ENCODE peak calls at places on chromosome 12, in nine cellular contexts. Q is lower lobe of right lung, G is left lung, N is fibroblast of the aortic adventitia, L is WTC11, J is fibroblast of lung, R is tibial nerve, S is lung, V is omental fat pad. O is an unnamed sample.

GRCh38 chr12:2336409-2336829 is 283.6 kb downstream of the CACNA1C start:
- DNase-seq in Q (no peak), G (no peak), N (peak; percentile 94), L (no peak), J (peak; percentile 92), R (peak; percentile 28), S (no peak), V (no peak), O (no peak)

GRCh38 chr12:21296751-21297406 is 37.8 kb downstream of the SLCO1A2 start:
- DNase-seq in Q (no peak), G (no peak), N (peak; percentile 35), L (no peak), J (peak; percentile 28), R (no peak), S (no peak), V (no peak), O (no peak)

GRCh38 chr12:27462851-27463250 is 16.3 kb downstream of the SMCO2 start:
- DNase-seq in Q (no peak), G (no peak), N (no peak), L (no peak), J (peak; percentile 20), R (no peak), S (no peak), V (no peak), O (no peak)

GRCh38 chr12:43964966-43965365 is 129.1 kb downstream of the TMEM117 start:
- DNase-seq in Q (no peak), G (no peak), N (peak; percentile 63), L (no peak), J (peak; percentile 63), R (no peak), S (no peak), V (no peak), O (no peak)

GRCh38 chr12:11969437-11970154 is 101.1 kb upstream of the BCL2L14 start:
- DNase-seq in Q (no peak), G (no peak), N (no peak), L (no peak), J (no peak), R (no peak), S (no peak), V (no peak), O (no peak)

GRCh38 chr12:111685322-111685810 is 390 bp downstream of the BRAP start:
- DNase-seq in Q (peak; percentile 46), G (peak; percentile 32), N (no peak), L (no peak), J (peak; percentile 6), R (no peak), S (no peak), V (no peak), O (no peak)

GRCh38 chr12:15527201-15527782 is 205.0 kb downstream of the PTPRO start:
- DNase-seq in Q (peak; percentile 59), G (no peak), N (peak; percentile 22), L (no peak), J (peak; percentile 30), R (peak; percentile 28), S (no peak), V (no peak), O (no peak)

GRCh38 chr12:6183689-6184441 is 16.3 kb upstream of the CD9 start:
- DNase-seq in Q (no peak), G (no peak), N (peak; percentile 86), L (no peak), J (peak; percentile 76), R (no peak), S (no peak), V (no peak), O (no peak)

GRCh38 chr12:85617307-85618091 is 218.7 kb downstream of the RASSF9 start:
- DNase-seq in Q (no peak), G (no peak), N (no peak), L (no peak), J (no peak), R (no peak), S (no peak), V (no peak), O (no peak)

GRCh38 chr12:109888179-109889020 is 8.1 kb upstream of the GLTP start:
- DNase-seq in Q (no peak), G (no peak), N (peak; percentile 95), L (no peak), J (peak; percentile 91), R (peak; percentile 25), S (no peak), V (no peak), O (no peak)

GRCh38 chr12:12719496-12719895 is 2.3 kb downstream of the CDKN1B start:
- DNase-seq in Q (no peak), G (no peak), N (peak; percentile 35), L (no peak), J (peak; percentile 43), R (no peak), S (no peak), V (no peak), O (no peak)

GRCh38 chr12:55676707-55677106 is 31.0 kb downstream of the ITGA7 start:
- DNase-seq in Q (no peak), G (no peak), N (no peak), L (no peak), J (no peak), R (peak; percentile 18), S (no peak), V (no peak), O (no peak)

GRCh38 chr12:91577586-91578539 is 395.2 kb upstream of the DCN start:
- DNase-seq in Q (no peak), G (no peak), N (peak; percentile 53), L (no peak), J (peak; percentile 65), R (no peak), S (no peak), V (no peak), O (no peak)

GRCh38 chr12:92210062-92210461 is 64.4 kb upstream of the BTG1 start:
- DNase-seq in Q (no peak), G (no peak), N (no peak), L (no peak), J (no peak), R (no peak), S (no peak), V (no peak), O (no peak)

GRCh38 chr12:130054803-130055202 is 107.5 kb upstream of the FZD10 start:
- DNase-seq in Q (no peak), G (no peak), N (no peak), L (no peak), J (no peak), R (no peak), S (no peak), V (no peak), O (no peak)

GRCh38 chr12:100901266-100901665 is 106.7 kb downstream of the ANO4 start:
- DNase-seq in Q (no peak), G (no peak), N (no peak), L (no peak), J (no peak), R (no peak), S (no peak), V (no peak), O (no peak)

GRCh38 chr12:66620026-66620425 is 58.9 kb downstream of the GRIP1 start:
- DNase-seq in Q (no peak), G (no peak), N (no peak), L (no peak), J (no peak), R (no peak), S (no peak), V (no peak), O (no peak)

GRCh38 chr12:124808276-124808675 is 55.4 kb downstream of the SCARB1 start:
- DNase-seq in Q (no peak), G (no peak), N (no peak), L (no peak), J (no peak), R (no peak), S (no peak), V (no peak), O (no peak)

DNA sequence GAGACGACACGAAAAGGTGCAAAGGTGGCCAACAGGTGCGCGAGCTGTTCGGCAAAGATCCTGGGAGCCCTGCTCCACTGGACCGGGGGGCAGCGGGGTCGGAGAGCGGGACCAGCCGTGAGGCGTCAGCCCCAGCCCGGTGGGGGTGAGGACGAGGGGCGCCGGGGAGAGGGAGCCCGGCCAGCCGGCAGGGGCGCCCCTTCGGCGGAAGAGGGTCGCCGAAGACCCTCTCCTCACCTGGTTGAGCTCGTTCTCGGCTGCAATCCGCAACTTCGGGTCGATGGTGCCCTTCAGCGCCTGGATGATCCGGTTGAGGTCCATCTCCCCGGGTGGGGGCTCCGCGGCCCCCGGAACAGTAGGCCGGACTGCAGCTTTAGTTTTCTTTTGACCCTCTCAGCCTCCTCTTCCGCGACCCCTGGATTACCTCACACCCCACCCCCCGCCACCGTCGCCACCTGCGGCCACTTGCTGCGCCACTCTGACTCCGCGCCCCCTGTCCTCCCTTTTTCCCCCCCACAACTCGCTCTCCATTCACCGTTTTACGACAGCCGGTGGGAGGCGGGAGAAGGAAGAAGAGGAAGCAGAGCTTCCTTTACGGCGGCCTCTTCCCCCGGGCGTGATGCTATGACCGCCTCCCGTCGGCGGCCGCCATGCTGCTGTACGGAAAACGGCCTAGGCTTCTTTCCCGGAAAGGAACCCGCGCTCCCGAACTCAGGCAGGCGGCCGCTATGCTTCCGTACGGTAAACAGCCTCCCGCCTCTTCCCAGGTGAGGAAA is at the start of gene IPO8:
- DNase-seq in Q (peak; percentile 96), G (peak; percentile 95), N (peak; percentile 86), L (peak; percentile 94), J (peak; percentile 93), R (peak; percentile 88), S (peak; percentile 92), V (peak; percentile 81), O (peak; percentile 88)
- TF ChIP-seq CTCF in Q (peak; percentile 31), G (peak; percentile 25), N (peak; percentile 46), L (no peak), J (peak; percentile 47), R (no peak), S (no peak), V (no peak), O (peak; percentile 34)

GRCh38 chr12:25825494-25825893 is 133.0 kb upstream of the RASSF8 start:
- DNase-seq in Q (no peak), G (no peak), N (peak; percentile 69), L (no peak), J (no peak), R (peak; percentile 17), S (no peak), V (no peak), O (no peak)
- TF ChIP-seq CTCF in Q (no peak), G (no peak), N (peak; percentile 54), L (no peak), J (peak; percentile 21), R (no peak), S (no peak), V (no peak), O (no peak)

DNA sequence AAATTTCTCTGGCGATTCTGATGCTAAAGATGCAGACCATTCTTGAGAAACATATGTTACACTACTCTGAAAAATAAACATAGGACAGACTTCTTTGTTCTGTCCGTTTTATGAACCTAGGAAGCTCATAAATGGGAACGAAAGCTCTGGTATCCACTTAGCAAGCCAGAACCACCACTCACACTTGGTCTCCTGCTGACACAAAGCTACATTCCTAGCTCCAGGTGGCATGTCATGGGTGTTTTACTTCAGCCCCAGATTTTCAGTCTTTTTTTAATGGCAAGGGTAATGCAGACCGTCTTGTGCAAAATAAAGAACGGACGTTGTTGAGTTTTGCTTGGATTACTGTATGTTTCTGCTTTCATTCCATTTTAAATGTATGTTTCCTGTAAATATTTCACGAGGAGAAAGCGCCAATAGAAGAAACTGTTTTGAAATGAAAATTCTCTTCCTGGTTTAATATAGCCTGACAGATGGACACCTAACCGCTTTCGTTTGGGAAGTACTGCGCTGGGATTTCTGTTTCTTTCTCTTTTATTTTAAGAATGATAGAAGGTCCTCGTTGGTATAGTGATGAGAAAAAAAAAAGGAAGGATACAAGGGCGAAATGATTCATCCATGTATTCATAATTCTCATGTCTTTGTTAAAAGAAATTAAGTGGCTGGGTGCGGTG is 820 bp upstream of the COQ5 start:
- DNase-seq in Q (no peak), G (no peak), N (peak; percentile 56), L (no peak), J (no peak), R (no peak), S (no peak), V (no peak), O (no peak)
- TF ChIP-seq CTCF in Q (no peak), G (no peak), N (peak; percentile 24), L (no peak), J (peak; percentile 14), R (no peak), S (no peak), V (no peak), O (no peak)

GRCh38 chr12:9378430-9378835 is 170.2 kb upstream of the PZP start:
- DNase-seq in Q (no peak), G (no peak), N (no peak), L (peak; percentile 41), J (no peak), R (no peak), S (no peak), V (no peak), O (no peak)
- TF ChIP-seq CTCF in Q (no peak), G (no peak), N (peak; percentile 6), L (no peak), J (peak; percentile 11), R (no peak), S (no peak), V (no peak), O (no peak)

O was measured in mesothelial cell of epicardium.